ENCODE peak calls at places on chromosomes 1 and 21, in four cellular contexts. One of them, this sample, is unnamed.

GRCh38 chr1:3469849-3470649 is 15.6 kb downstream of the ARHGEF16 start:
- DNase-seq in GM23338: no peak
- DNase-seq in HFF-Myc: no peak
- DNase-seq in transverse colon: no peak
- DNase-seq in this sample: no peak

GRCh38 chr1:36450919-36451305 is 661 bp upstream of the OSCP1 start:
- DNase-seq in GM23338: no peak
- DNase-seq in HFF-Myc: no peak
- DNase-seq in transverse colon: no peak
- DNase-seq in this sample: no peak

GRCh38 chr1:156069490-156070455 is 8.8 kb downstream of the RAB25 start:
- DNase-seq in GM23338: no peak
- DNase-seq in HFF-Myc: no peak
- DNase-seq in transverse colon: no peak
- DNase-seq in this sample: no peak

GRCh38 chr1:244100691-244101453 is 49.8 kb downstream of the ZBTB18 start:
- DNase-seq in GM23338: no peak
- DNase-seq in HFF-Myc: no peak
- DNase-seq in transverse colon: no peak
- DNase-seq in this sample: no peak

GRCh38 chr1:172483448-172483847 is 39.6 kb upstream of the PIGC start:
- DNase-seq in GM23338: no peak
- DNase-seq in HFF-Myc: no peak
- DNase-seq in transverse colon: no peak
- DNase-seq in this sample: no peak

GRCh38 chr1:1782399-1783221 is 4.3 kb upstream of the NADK start:
- DNase-seq in GM23338: peak; percentile 79
- DNase-seq in HFF-Myc: no peak
- DNase-seq in transverse colon: peak; percentile 86
- DNase-seq in this sample: peak; percentile 85

GRCh38 chr1:63773815-63774616 is at the start of gene ROR1:
- DNase-seq in GM23338: peak; percentile 96
- DNase-seq in HFF-Myc: peak; percentile 65
- DNase-seq in transverse colon: peak; percentile 89
- DNase-seq in this sample: peak; percentile 95

GRCh38 chr1:175904808-175905207 is 161.4 kb upstream of the TNR start:
- DNase-seq in GM23338: no peak
- DNase-seq in HFF-Myc: no peak
- DNase-seq in transverse colon: no peak
- DNase-seq in this sample: no peak

DNA sequence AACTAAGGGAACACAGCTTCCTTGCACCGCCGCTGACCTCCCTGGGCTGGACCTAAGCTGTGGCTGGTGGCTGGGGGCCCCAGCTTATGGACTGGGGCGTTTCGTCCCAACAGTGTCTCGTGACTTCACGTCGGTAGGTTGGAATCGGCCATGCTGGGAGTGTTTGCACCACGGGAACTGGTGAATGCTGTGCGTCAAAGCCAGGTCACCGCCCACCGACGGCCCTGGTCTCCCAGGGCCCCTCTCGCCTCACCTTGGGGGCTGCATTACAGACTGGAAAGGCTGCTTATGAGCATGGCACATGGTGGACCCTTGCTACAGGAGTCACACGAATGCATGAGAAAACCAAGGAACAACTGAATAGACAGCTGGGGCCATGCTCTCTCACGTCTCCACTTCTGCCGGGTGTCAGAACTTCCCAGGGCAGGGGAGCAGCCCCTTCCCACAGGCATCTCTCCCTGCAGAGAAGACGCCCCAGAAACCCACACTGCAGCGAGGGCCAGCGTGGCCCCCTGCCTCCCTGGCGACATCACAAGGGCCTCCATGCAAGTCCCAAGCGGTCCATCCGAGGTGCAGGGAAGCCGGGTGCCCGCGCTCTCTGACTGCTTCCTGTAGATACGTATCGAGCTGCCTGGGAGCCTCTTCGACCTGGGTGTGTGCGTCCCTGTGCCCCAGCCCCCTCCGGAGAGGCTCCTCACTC is 81.7 kb downstream of the SIK1 start:
- DNase-seq in GM23338: no peak
- DNase-seq in HFF-Myc: no peak
- DNase-seq in transverse colon: no peak
- DNase-seq in this sample: no peak
- TF ChIP-seq CTCF in GM23338: no peak
- TF ChIP-seq CTCF in HFF-Myc: no peak
- TF ChIP-seq CTCF in transverse colon: no peak
- TF ChIP-seq CTCF in this sample: no peak

GRCh38 chr1:24380508-24380907 is 33.1 kb downstream of the STPG1 start:
- DNase-seq in GM23338: no peak
- DNase-seq in HFF-Myc: no peak
- DNase-seq in transverse colon: no peak
- DNase-seq in this sample: no peak

GRCh38 chr1:24383381-24383940 is 30.1 kb downstream of the STPG1 start:
- DNase-seq in GM23338: no peak
- DNase-seq in HFF-Myc: no peak
- DNase-seq in transverse colon: no peak
- DNase-seq in this sample: no peak

GRCh38 chr1:24381256-24381655 is 32.3 kb downstream of the STPG1 start:
- DNase-seq in GM23338: no peak
- DNase-seq in HFF-Myc: no peak
- DNase-seq in transverse colon: peak; percentile 36
- DNase-seq in this sample: no peak

GRCh38 chr1:24382165-24382577 is 31.4 kb downstream of the STPG1 start:
- DNase-seq in GM23338: no peak
- DNase-seq in HFF-Myc: no peak
- DNase-seq in transverse colon: no peak
- DNase-seq in this sample: no peak

GRCh38 chr1:24379733-24380315 is 33.8 kb downstream of the STPG1 start:
- DNase-seq in GM23338: no peak
- DNase-seq in HFF-Myc: no peak
- DNase-seq in transverse colon: no peak
- DNase-seq in this sample: no peak
- H3K4me3 ChIP-seq in GM23338: no peak overlapping the region
- H3K4me3 ChIP-seq in HFF-Myc: no peak overlapping the region
- H3K4me3 ChIP-seq in transverse colon: no peak overlapping the region
- H3K4me3 ChIP-seq in this sample: no peak overlapping the region

GRCh38 chr1:106968644-106969043 is 87.8 kb upstream of the PRMT6 start:
- DNase-seq in GM23338: no peak
- DNase-seq in HFF-Myc: no peak
- DNase-seq in transverse colon: no peak
- DNase-seq in this sample: no peak
- TF ChIP-seq CTCF in GM23338: no peak
- TF ChIP-seq CTCF in HFF-Myc: no peak
- TF ChIP-seq CTCF in transverse colon: no peak
- TF ChIP-seq CTCF in this sample: no peak

GRCh38 chr1:164586619-164587018 is 27.6 kb downstream of the PBX1 start:
- DNase-seq in GM23338: no peak
- DNase-seq in HFF-Myc: no peak
- DNase-seq in transverse colon: no peak
- DNase-seq in this sample: no peak

GRCh38 chr1:164589408-164589807 is 30.4 kb downstream of the PBX1 start:
- DNase-seq in GM23338: no peak
- DNase-seq in HFF-Myc: no peak
- DNase-seq in transverse colon: no peak
- DNase-seq in this sample: no peak

GRCh38 chr1:164588388-164589341 is 29.7 kb downstream of the PBX1 start:
- DNase-seq in GM23338: peak; percentile 89
- DNase-seq in HFF-Myc: peak; percentile 57
- DNase-seq in transverse colon: peak; percentile 59
- DNase-seq in this sample: peak; percentile 79

GRCh38 chr1:164589961-164590507 is 31.1 kb downstream of the PBX1 start:
- DNase-seq in GM23338: peak; percentile 79
- DNase-seq in HFF-Myc: no peak
- DNase-seq in transverse colon: no peak
- DNase-seq in this sample: no peak

GRCh38 chr1:164587617-164588367 is 28.8 kb downstream of the PBX1 start:
- DNase-seq in GM23338: no peak
- DNase-seq in HFF-Myc: no peak
- DNase-seq in transverse colon: no peak
- DNase-seq in this sample: no peak
- H3K4me3 ChIP-seq in GM23338: peak overlapping the region; percentile 47
- H3K4me3 ChIP-seq in HFF-Myc: no peak overlapping the region
- H3K4me3 ChIP-seq in transverse colon: no peak overlapping the region
- H3K4me3 ChIP-seq in this sample: peak overlapping the region; percentile 13

GRCh38 chr1:66607458-66607857 is 73.5 kb downstream of the SGIP1 start:
- DNase-seq in GM23338: peak; percentile 62
- DNase-seq in HFF-Myc: no peak
- DNase-seq in transverse colon: no peak
- DNase-seq in this sample: no peak
- TF ChIP-seq CTCF in GM23338: peak; percentile 79
- TF ChIP-seq CTCF in HFF-Myc: peak; percentile 27
- TF ChIP-seq CTCF in transverse colon: no peak
- TF ChIP-seq CTCF in this sample: no peak

DNA sequence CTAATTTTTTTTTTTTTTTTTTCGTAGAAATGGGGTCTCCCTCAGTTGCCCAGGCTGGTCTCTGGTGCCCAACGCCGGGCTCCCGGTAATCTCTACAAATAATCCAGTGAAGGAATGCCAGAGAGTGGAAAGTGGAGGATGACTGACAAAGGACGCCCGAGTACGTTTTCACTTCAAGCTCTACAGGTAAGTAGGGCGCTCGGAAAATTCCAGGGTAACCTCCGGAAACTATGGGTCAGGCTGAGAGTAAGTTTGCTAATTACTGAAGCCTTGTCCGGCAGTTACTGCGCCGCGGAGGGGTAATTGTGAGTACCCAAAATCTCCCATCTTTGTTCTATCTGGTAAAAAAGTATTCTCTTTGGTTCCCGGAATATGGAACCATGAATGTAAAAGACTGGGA is 1.8 kb upstream of the ZNF669 start:
- DNase-seq in GM23338: no peak
- DNase-seq in HFF-Myc: no peak
- DNase-seq in transverse colon: no peak
- DNase-seq in this sample: no peak
- H3K4me3 ChIP-seq in GM23338: peak overlapping the region; percentile 38
- H3K4me3 ChIP-seq in HFF-Myc: no peak overlapping the region
- H3K4me3 ChIP-seq in transverse colon: no peak overlapping the region
- H3K4me3 ChIP-seq in this sample: no peak overlapping the region

GRCh38 chr1:85957760-85958159 is 198.8 kb downstream of the COL24A1 start:
- DNase-seq in GM23338: no peak
- DNase-seq in HFF-Myc: no peak
- DNase-seq in transverse colon: no peak
- DNase-seq in this sample: no peak
- TF ChIP-seq CTCF in GM23338: no peak
- TF ChIP-seq CTCF in HFF-Myc: no peak
- TF ChIP-seq CTCF in transverse colon: no peak
- TF ChIP-seq CTCF in this sample: no peak

This sample was measured in ascending aorta.